ENCODE peak calls at places on chromosomes 12 and 14, in seven cellular contexts. C is adrenal gland; X is dorsolateral prefrontal cortex; Z is CD8-positive, alpha-beta T cell; U is tibial artery; Q is CD4-positive, alpha-beta T cell; A is left ventricle myocardium inferior. W is an unnamed sample.

GRCh38 chr14:82447586-82447985 is 913.9 kb upstream of the SEL1L start:
- DNase-seq in X (no peak), Z (no peak), U (no peak), C (no peak), Q (no peak), A (no peak), W (no peak)

GRCh38 chr14:102795060-102795925 is 18.0 kb downstream of the TRAF3 start:
- DNase-seq in C (peak; percentile 76), Q (no peak), Z (peak; percentile 48), A (peak; percentile 30), X (no peak), U (peak; percentile 82), W (no peak)

GRCh38 chr12:90958995-90959394 is 4.0 kb upstream of the CCER1 start:
- DNase-seq in C (no peak), A (no peak), Z (no peak), U (no peak), Q (no peak), X (no peak), W (no peak)

GRCh38 chr14:89899917-89900680 is 54.4 kb downstream of the EFCAB11 start:
- DNase-seq in U (no peak), Q (no peak), C (no peak), X (no peak), Z (no peak), A (no peak), W (no peak)

GRCh38 chr12:30067156-30067555 is 283.4 kb upstream of the TMTC1 start:
- DNase-seq in C (no peak), X (no peak), U (no peak), A (no peak), Z (no peak), Q (no peak), W (no peak)

GRCh38 chr14:75372260-75372659 is 55.6 kb upstream of the JDP2 start:
- DNase-seq in C (peak; percentile 65), X (peak; percentile 56), Z (no peak), A (no peak), Q (no peak), U (peak; percentile 51), W (no peak)

GRCh38 chr12:82329508-82329907 is 28.7 kb downstream of the CCDC59 start:
- DNase-seq in Z (no peak), A (no peak), Q (no peak), C (no peak), U (no peak), X (no peak), W (no peak)

GRCh38 chr14:55578511-55578910 is 1.5 kb upstream of the KTN1 start:
- DNase-seq in Z (no peak), X (no peak), C (no peak), Q (no peak), A (no peak), U (no peak), W (no peak)

GRCh38 chr14:24425704-24426103 is 3.8 kb downstream of the CBLN3 start:
- DNase-seq in C (no peak), X (no peak), A (no peak), Q (no peak), Z (no peak), U (no peak), W (no peak)

GRCh38 chr12:118979763-118980406 is 1.5 kb upstream of the SRRM4 start:
- DNase-seq in X (peak; percentile 30), U (no peak), Q (no peak), A (no peak), C (peak; percentile 81), Z (no peak), W (no peak)

GRCh38 chr14:59439256-59440015 is 25.7 kb downstream of the GPR135 start:
- DNase-seq in Z (no peak), U (no peak), X (no peak), Q (no peak), C (no peak), A (no peak), W (no peak)

GRCh38 chr12:121809712-121810116 is 5.9 kb downstream of the SETD1B start:
- DNase-seq in U (no peak), A (no peak), X (no peak), C (no peak), Q (no peak), Z (no peak), W (peak; percentile 16)

GRCh38 chr14:92341791-92342190 is 18.8 kb downstream of the SLC24A4 start:
- DNase-seq in C (no peak), U (no peak), X (no peak), Q (no peak), A (no peak), Z (no peak), W (no peak)

GRCh38 chr12:47868552-47869031 is 36.2 kb downstream of the VDR start:
- DNase-seq in C (no peak), Q (no peak), Z (no peak), U (peak; percentile 17), A (no peak), X (no peak), W (no peak)

GRCh38 chr12:123078114-123078465 is 72.8 kb downstream of the PITPNM2 start:
- DNase-seq in X (no peak), Q (no peak), Z (no peak), U (no peak), A (no peak), C (no peak), W (no peak)

GRCh38 chr14:61342486-61342885 is 21.1 kb downstream of the PRKCH start:
- DNase-seq in A (no peak), X (no peak), C (no peak), Z (peak; percentile 90), U (no peak), Q (peak; percentile 71), W (no peak)

GRCh38 chr14:91284146-91284790 is 39.8 kb upstream of the GPR68 start:
- DNase-seq in A (no peak), U (no peak), X (no peak), C (peak; percentile 56), Z (no peak), Q (no peak), W (no peak)

GRCh38 chr14:90578283-90578985 is 181.6 kb downstream of the CALM1 start:
- DNase-seq in U (no peak), Z (no peak), A (peak; percentile 78), Q (no peak), X (no peak), C (no peak), W (peak; percentile 60)

GRCh38 chr12:105020241-105020962 is 34.3 kb downstream of the NOPCHAP1 start:
- DNase-seq in Z (no peak), C (no peak), Q (no peak), X (no peak), U (no peak), A (no peak), W (no peak)

GRCh38 chr12:119669744-119670472 is 2.0 kb downstream of the PRKAB1 start:
- DNase-seq in A (no peak), Z (no peak), U (no peak), X (no peak), C (peak; percentile 58), Q (no peak), W (no peak)

GRCh38 chr14:51595831-51596472 is 55.8 kb upstream of the FRMD6 start:
- DNase-seq in Q (no peak), C (no peak), U (no peak), Z (no peak), A (no peak), X (no peak), W (no peak)

GRCh38 chr12:123033392-123034021 is 53.0 kb downstream of the ARL6IP4 start:
- DNase-seq in A (no peak), U (no peak), Z (no peak), C (no peak), X (no peak), Q (no peak), W (no peak)

DNA sequence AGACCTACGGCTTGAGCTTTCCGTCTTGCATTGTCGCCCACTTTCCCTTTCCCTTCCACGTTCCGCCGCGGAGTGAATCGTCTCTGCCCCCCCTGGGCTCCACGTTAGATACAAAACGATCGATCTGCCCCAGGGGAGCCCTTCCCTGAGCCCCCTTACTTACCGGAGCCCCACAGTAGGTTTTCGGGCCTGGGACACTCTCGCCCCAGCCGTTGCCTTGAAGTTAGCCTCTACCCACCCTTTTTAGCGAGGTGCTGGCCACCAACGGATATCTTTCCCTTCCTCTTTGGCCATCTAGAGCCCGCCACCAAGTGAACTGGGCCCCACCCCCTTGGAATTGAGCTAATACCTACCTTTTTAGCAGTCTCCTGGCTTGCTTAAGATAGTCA is 583 bp downstream of the RBM25 start:
- DNase-seq in X (no peak), A (peak; percentile 31), C (peak; percentile 71), U (peak; percentile 45), Z (no peak), Q (no peak), W (no peak)
- TF ChIP-seq CTCF in X (no peak), A (no peak), C (no peak), U (no peak), Z (no peak), Q (no peak), W (no peak)

DNA sequence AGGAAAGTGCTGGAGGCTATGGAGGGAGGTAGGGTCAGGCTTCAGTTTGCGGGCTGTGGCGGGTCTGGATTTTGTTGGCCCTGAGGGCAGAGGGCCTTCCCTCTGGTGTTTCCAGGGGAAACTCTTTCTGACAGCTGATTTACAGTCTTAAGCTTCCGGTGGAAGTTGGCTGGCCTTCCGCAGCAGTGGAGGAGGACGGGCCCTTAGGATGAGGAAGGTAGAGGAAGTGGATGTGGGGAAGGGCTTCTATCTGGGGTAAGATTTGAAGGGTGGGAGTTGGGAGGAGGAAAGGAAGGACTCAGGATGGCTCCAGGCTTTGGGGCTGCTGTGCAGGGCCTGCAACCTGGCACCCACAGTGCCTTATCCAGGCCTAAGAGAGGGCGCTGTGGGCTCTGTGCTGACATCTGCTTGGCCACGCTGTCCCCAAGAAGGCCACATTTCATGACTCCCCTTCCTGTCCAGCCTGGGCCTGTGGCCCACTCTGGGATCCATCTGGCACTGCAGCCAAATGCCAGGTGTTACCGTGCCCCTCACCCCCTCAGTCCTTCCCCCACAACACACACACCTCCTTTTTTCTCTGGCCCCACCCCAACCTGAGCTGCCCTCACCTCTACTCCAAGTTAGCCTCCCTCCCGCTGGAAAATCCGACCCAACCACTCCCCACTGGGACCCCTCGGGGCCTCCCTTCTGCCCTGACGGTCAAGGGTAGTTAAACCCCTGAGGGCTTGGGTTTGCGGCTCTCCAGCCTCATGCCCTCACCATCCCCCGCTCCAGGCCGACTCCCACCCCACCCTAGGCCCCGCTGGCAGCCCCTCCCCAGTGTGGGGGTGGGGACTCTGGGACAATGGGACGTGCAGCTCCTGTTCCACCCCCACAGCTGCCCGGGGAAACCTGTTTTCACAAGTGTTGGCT is 7.7 kb upstream of the PPP1R13B start:
- DNase-seq in U (no peak), Q (no peak), X (no peak), Z (no peak), A (no peak), C (no peak), W (peak; percentile 28)
- H3K27ac ChIP-seq in U (no peak overlapping the region), Q (no peak overlapping the region), X (no peak overlapping the region), Z (no peak overlapping the region), A (peak overlapping the region; percentile 60), C (no peak overlapping the region), W (no peak overlapping the region)

GRCh38 chr12:93442411-93443340 is 929 bp upstream of the UBE2N start:
- DNase-seq in A (no peak), Q (no peak), C (no peak), U (no peak), X (no peak), Z (no peak), W (no peak)
- TF ChIP-seq CTCF in A (no peak), Q (no peak), C (no peak), U (no peak), X (no peak), Z (no peak), W (no peak)

DNA sequence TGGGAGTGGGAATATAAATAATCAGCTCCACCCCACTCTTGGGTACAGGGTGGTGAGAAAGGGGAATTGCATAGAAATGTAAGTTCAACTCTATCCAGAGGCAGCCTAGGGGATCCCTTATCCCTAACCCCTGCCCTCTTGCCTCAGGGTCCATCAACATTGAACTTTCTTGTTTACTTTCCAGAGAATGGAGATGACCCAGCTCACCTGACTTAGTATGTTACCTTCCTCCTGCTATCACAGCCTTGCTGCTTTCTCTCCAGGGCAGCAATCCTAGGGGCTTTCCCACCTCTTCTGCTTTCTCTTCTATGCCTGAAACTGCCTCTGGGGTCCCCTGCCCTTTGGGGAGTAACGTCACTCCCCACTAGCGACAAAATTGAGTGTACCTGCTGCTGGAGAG is 2.7 kb downstream of the LRP1 start:
- DNase-seq in X (no peak), Q (no peak), U (no peak), A (no peak), Z (no peak), C (no peak), W (no peak)
- H3K27ac ChIP-seq in X (peak overlapping the region; percentile 98), Q (no peak overlapping the region), U (peak overlapping the region; percentile 95), A (peak overlapping the region; percentile 99), Z (no peak overlapping the region), C (peak overlapping the region; percentile 95), W (no peak overlapping the region)

W was measured in psoas muscle.